ENCODE peak calls at places on chromosomes 13 and 19, in eight cellular contexts. T, F, P, Q, C, B, W and U are unnamed samples.

GRCh38 chr13:23469901-23470525 is 36.5 kb upstream of the SACS start:
- DNase-seq in P (no peak), T (no peak), F (no peak), B (no peak), Q (no peak), W (no peak), C (no peak), U (no peak)

GRCh38 chr19:13120817-13121216 is 2.8 kb downstream of the NACC1 start:
- DNase-seq in P (no peak), F (no peak), Q (no peak), T (no peak), C (peak; percentile 92), W (no peak), B (no peak), U (no peak)

GRCh38 chr19:44867578-44867977 is 21.5 kb downstream of the NECTIN2 start:
- DNase-seq in W (no peak), Q (no peak), C (no peak), T (no peak), F (no peak), P (no peak), B (no peak), U (no peak)

GRCh38 chr13:83086948-83087347 is 795.3 kb downstream of the SLITRK1 start:
- DNase-seq in C (no peak), F (no peak), T (no peak), Q (no peak), W (no peak), B (no peak), P (no peak), U (no peak)

GRCh38 chr13:22049384-22049783 is 378.5 kb downstream of the FGF9 start:
- DNase-seq in Q (no peak), B (no peak), C (no peak), W (no peak), P (no peak), F (no peak), T (no peak), U (no peak)

GRCh38 chr19:35298561-35298972 is 6.6 kb downstream of the MAG start:
- DNase-seq in Q (no peak), P (no peak), F (no peak), T (no peak), C (no peak), B (no peak), W (no peak), U (no peak)

GRCh38 chr19:43667524-43668405 is 2.2 kb downstream of the PLAUR start:
- DNase-seq in P (peak; percentile 57), B (peak; percentile 15), W (no peak), Q (peak; percentile 19), T (peak; percentile 80), C (no peak), F (no peak), U (no peak)

GRCh38 chr19:996051-996838 is 4.0 kb upstream of the GRIN3B start:
- DNase-seq in B (no peak), W (no peak), P (no peak), C (peak; percentile 70), Q (no peak), F (no peak), T (no peak), U (peak; percentile 81)

GRCh38 chr19:34096020-34096915 is 76.0 kb upstream of the LSM14A start:
- DNase-seq in W (no peak), Q (no peak), C (peak; percentile 74), B (no peak), P (no peak), F (no peak), T (no peak), U (peak; percentile 47)

GRCh38 chr13:61358599-61358998 is 57.0 kb downstream of the PCDH20 start:
- DNase-seq in T (no peak), F (no peak), W (no peak), Q (no peak), B (no peak), C (no peak), P (no peak), U (no peak)

GRCh38 chr19:1773173-1773572 is 19.9 kb downstream of the ONECUT3 start:
- DNase-seq in Q (no peak), W (no peak), T (no peak), B (no peak), F (no peak), C (no peak), P (no peak), U (no peak)

DNA sequence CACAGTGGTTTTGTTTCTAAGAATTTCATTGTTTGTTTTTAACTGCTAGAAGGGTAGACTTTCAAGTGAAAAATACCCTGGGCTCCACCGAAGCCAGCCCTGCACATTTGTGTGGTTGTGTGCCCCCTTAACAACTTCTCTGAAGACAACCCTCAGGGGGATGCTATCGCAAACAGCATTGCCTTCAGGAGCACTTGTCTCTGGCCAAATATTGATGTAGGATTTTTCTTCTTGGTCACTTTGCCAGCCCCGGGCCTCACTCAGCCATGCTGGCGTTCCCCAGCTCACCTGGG is 69.2 kb upstream of the SERP2 start:
- DNase-seq in C (no peak), F (no peak), W (no peak), B (no peak), T (no peak), Q (no peak), P (no peak), U (no peak)
- H3K4me1 ChIP-seq in C (peaks cover 14% of the 10 kb centered on the region), F (peaks cover 10% of the 10 kb centered on the region), W (peaks cover 58% of the 10 kb centered on the region), B (peaks cover 56% of the 10 kb centered on the region), T (peaks cover 11% of the 10 kb centered on the region), Q (peaks cover 80% of the 10 kb centered on the region), P (peaks cover 34% of the 10 kb centered on the region), U (no peaks in the 10 kb centered on the region)

GRCh38 chr19:38703509-38703908 is 40.8 kb downstream of the CAPN12 start:
- DNase-seq in T (no peak), Q (no peak), F (no peak), B (no peak), W (no peak), C (no peak), P (no peak), U (no peak)
- H3K4me1 ChIP-seq in T (no peaks in the 10 kb centered on the region), Q (peaks cover 97% of the 10 kb centered on the region), F (peaks cover 1% of the 10 kb centered on the region), B (peaks cover 29% of the 10 kb centered on the region), W (peaks cover 59% of the 10 kb centered on the region), C (no peaks in the 10 kb centered on the region), P (peaks cover 72% of the 10 kb centered on the region), U (no peaks in the 10 kb centered on the region)

GRCh38 chr13:28489536-28489935 is 5.4 kb downstream of the FLT1 start:
- DNase-seq in Q (no peak), F (no peak), W (no peak), B (no peak), P (no peak), C (peak; percentile 59), T (no peak), U (no peak)
- H3K4me1 ChIP-seq in Q (peaks cover 67% of the 10 kb centered on the region), F (peaks cover 7% of the 10 kb centered on the region), W (peaks cover 11% of the 10 kb centered on the region), B (peaks cover 3% of the 10 kb centered on the region), P (peaks cover 20% of the 10 kb centered on the region), C (peaks cover 27% of the 10 kb centered on the region), T (peaks cover 8% of the 10 kb centered on the region), U (no peaks in the 10 kb centered on the region)

DNA sequence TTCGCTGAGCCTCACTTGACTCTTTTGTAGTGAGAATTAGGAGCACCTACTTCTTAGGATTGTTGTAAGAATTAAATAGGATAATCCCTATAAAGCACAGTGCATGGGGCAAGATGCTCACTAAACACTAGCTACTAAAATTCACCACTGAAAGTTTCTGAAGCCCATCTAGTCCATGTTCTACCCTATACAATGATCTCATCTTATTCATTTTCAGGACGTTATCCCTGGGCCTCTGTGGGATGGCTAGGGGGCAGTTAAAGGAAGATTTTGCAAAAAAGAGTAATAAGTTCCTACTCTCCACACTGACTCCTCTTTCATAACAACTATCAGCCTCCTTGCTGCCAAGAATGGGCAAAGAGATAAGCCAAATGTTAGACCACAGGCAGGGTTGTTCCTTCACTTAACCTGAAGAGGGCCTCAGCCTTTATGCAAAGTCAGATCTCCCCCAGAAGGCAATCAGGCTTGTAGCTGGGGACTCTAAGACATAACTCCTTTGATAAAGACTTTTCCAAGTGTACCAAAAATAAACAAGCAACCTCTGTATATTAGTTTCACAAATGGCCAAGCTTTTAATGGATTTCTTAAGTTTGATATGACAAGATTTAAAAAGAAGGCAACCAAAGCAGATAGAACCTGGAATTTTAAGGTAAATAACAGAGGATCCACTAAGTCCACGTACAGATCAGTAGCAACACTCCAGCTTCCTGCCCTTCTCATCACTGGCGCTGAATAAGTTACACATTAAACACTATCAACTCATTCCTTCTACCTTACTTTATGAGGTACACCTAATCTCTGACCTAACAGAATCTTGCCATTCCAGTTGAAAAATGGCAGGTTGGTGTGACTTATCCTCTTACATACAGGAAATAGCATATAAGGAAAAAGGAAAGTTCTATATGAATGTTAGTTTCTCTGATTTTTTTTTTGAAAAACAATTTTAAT is 44.4 kb downstream of the ELF1 start:
- DNase-seq in W (no peak), F (no peak), C (peak; percentile 77), P (no peak), B (no peak), Q (no peak), T (no peak), U (peak; percentile 43)
- H3K4me1 ChIP-seq in W (peaks cover 69% of the 10 kb centered on the region), F (no peaks in the 10 kb centered on the region), C (peaks cover 21% of the 10 kb centered on the region), P (peaks cover 96% of the 10 kb centered on the region), B (peaks cover 59% of the 10 kb centered on the region), Q (peaks cover 100% of the 10 kb centered on the region), T (peaks cover 30% of the 10 kb centered on the region), U (peaks cover 53% of the 10 kb centered on the region)